ENCODE peak calls at places on chromosomes 6 and 20, in four cellular contexts. C is GM23248, B is HCT116, A is neural progenitor cell. R is an unnamed sample.

GRCh38 chr6:26026833-26027490 is 60.3 kb upstream of the HFE start:
- DNase-seq in C (peak; percentile 90), A (peak; percentile 92), B (peak; percentile 98), R (peak; percentile 97)

GRCh38 chr20:13661070-13661687 is 22.4 kb upstream of the TASP1 start:
- DNase-seq in C (no peak), B (no peak), A (no peak), R (no peak)

GRCh38 chr20:840858-841567 is 7.5 kb downstream of the FAM110A start:
- DNase-seq in C (peak; percentile 46), B (no peak), A (peak; percentile 30), R (peak; percentile 70)

GRCh38 chr6:110331816-110332215 is 26.3 kb downstream of the METTL24 start:
- DNase-seq in A (no peak), B (no peak), C (peak; percentile 63), R (peak; percentile 23)

GRCh38 chr20:31764641-31765305 is 25.7 kb downstream of the TPX2 start:
- DNase-seq in B (no peak), C (peak; percentile 50), A (no peak), R (no peak)

GRCh38 chr6:155524249-155524651 is 68.6 kb upstream of the NOX3 start:
- DNase-seq in A (no peak), B (no peak), C (peak; percentile 89), R (no peak)

GRCh38 chr6:27126815-27127537 is 120.5 kb upstream of the PRSS16 start:
- DNase-seq in A (peak; percentile 92), C (peak; percentile 96), B (peak; percentile 85), R (peak; percentile 93)

GRCh38 chr20:57716202-57716601 is 6.4 kb upstream of the PMEPA1 start:
- DNase-seq in C (peak; percentile 92), A (no peak), B (no peak), R (no peak)

GRCh38 chr20:23298926-23299672 is 51.5 kb upstream of the NXT1 start:
- DNase-seq in C (peak; percentile 39), B (no peak), A (no peak), R (no peak)

GRCh38 chr20:62852196-62852595 is 9.4 kb downstream of the TCFL5 start:
- DNase-seq in A (no peak), C (no peak), B (no peak), R (no peak)

GRCh38 chr6:1987640-1988039 is 257.8 kb downstream of the GMDS start:
- DNase-seq in B (no peak), C (peak; percentile 88), A (no peak), R (no peak)

GRCh38 chr20:16563066-16563806 is 10.0 kb downstream of the KIF16B start:
- DNase-seq in C (no peak), A (peak; percentile 34), B (no peak), R (no peak)

GRCh38 chr20:16556299-16556698 is 16.9 kb downstream of the KIF16B start:
- DNase-seq in B (no peak), C (peak; percentile 66), A (no peak), R (no peak)

GRCh38 chr20:16562259-16562658 is 11.0 kb downstream of the KIF16B start:
- DNase-seq in C (no peak), B (no peak), A (no peak), R (no peak)

GRCh38 chr20:16560216-16560615 is 13.0 kb downstream of the KIF16B start:
- DNase-seq in B (no peak), C (no peak), A (no peak), R (no peak)

GRCh38 chr20:16560661-16561060 is 12.6 kb downstream of the KIF16B start:
- DNase-seq in B (no peak), A (no peak), C (no peak), R (no peak)
- TF ChIP-seq EZH2phosphoT487 in B (no peak), A (no peak), C (no peak), R (no peak)

GRCh38 chr6:157516319-157517026 is 135.5 kb downstream of the ZDHHC14 start:
- DNase-seq in C (no peak), B (no peak), A (no peak), R (no peak)

GRCh38 chr6:157517601-157518359 is 136.8 kb downstream of the ZDHHC14 start:
- DNase-seq in A (no peak), B (no peak), C (no peak), R (no peak)

GRCh38 chr6:157520117-157520406 is 139.1 kb downstream of the ZDHHC14 start:
- DNase-seq in C (no peak), B (no peak), A (no peak), R (no peak)

GRCh38 chr6:157519255-157520116 is 138.5 kb downstream of the ZDHHC14 start:
- DNase-seq in A (no peak), C (no peak), B (no peak), R (no peak)

DNA sequence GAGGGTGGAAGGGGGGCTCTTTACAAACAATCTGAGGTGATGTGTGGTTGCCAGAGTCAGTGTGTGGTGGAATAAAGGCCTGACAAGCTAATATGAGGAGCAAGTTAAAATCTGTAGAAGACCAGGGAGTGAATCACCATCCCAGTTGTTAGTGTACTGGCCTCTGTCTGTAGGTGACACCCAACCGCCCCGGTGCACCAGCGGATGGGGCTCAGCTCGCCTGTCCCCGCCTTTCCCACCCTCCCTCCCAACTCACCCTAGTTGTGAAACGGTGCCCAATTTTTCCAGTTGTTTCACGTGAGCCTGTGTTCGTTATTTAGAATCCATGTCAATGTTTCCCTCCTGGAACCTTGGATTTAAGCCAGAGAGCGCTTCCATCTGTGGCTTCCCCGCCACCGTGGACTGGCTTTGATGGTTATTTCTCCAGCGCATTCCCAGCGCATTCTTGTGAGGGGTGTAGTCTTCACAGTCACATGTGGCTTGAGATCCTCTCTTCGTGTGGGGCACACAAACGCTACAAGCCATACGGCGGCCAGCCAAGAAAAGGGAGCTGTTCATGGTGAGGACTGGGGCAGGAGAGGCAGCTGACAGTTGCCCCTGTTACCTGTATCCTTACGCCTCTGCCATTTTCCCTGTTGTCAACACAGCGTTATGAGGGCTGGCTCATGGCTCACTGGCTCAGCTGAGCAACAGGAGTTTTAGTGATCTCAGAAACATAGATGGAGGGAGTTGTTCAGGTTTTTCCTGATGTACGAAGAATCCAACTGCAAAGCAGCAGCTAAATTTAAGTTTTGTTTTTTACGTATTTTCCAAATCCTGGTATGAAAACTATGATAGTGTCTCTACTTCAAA is 137.6 kb downstream of the ZDHHC14 start:
- DNase-seq in B (peak; percentile 44), A (no peak), C (peak; percentile 70), R (peak; percentile 22)
- TF ChIP-seq EZH2phosphoT487 in B (no peak), A (no peak), C (no peak), R (no peak)

GRCh38 chr6:137853569-137854213 is 13.4 kb upstream of the TNFAIP3 start:
- DNase-seq in B (peak; percentile 73), C (peak; percentile 70), A (no peak), R (no peak)
- TF ChIP-seq EZH2phosphoT487 in B (no peak), C (no peak), A (no peak), R (no peak)

DNA sequence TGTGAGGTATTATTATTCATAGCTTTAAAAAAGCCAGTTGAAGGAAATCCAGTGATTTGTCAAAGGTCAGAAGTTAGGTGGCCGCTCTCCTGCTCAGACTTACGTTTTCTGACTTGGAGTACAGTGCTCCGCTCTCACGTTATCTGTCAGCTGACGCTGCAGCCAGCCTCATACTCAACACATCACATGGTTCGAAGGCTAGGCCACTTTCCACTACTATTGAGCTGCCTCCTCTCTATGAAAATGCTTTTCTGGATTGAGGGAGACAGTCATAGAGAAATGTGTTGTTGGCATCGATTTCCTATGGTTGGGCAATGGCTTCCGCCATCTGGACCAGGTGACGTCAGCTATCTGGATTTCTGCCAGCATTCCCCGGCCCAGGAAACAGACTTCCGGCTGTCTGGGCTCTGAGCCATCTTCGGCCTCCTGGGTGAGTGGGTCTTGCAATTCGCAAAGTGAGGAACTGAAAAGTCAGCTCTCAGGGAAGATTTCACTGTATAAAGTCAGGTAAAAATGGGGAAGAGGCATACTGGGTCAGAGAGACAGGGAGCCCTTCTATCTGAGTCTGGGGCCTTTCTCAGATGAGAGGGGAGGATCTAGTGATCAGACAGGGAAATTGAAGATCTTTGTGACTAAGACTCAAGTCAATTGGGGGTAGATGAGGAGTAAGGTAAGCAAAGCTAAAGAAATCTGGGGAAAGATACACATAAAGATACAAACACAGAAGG is 37.5 kb upstream of the IER3 start:
- DNase-seq in C (peak; percentile 97), A (no peak), B (peak; percentile 94), R (no peak)
- TF ChIP-seq EZH2phosphoT487 in C (no peak), A (no peak), B (no peak), R (no peak)

DNA sequence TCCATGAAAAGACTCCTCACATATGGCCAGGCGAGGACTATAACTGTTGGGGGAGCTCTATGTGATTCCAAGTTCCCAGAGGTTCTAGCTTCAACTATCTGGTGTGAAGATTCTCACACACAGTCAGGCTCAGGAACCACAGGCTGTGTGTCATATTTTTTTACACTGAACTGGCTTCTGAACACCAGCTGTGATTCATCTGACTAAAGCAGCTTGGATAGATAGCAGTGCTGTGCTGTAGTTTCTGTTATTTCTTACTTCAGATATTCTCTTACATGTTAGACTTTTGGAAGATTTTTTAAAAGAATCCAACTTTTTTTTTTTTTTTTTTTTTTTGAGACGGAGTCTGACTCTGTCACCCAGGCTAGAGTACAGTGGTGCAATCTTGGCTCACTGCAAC is 140.7 kb upstream of the MCHR2 start:
- DNase-seq in A (no peak), C (peak; percentile 57), B (no peak), R (no peak)
- TF ChIP-seq EZH2phosphoT487 in A (no peak), C (no peak), B (no peak), R (no peak)

GRCh38 chr6:15026832-15027231 is 219.0 kb upstream of the JARID2 start:
- DNase-seq in B (no peak), C (no peak), A (no peak), R (no peak)

GRCh38 chr6:15020114-15020770 is 225.6 kb upstream of the JARID2 start:
- DNase-seq in C (no peak), A (no peak), B (no peak), R (no peak)

GRCh38 chr6:15025416-15025815 is 220.5 kb upstream of the JARID2 start:
- DNase-seq in B (no peak), C (no peak), A (no peak), R (no peak)

GRCh38 chr6:15021074-15021473 is 224.8 kb upstream of the JARID2 start:
- DNase-seq in B (no peak), A (no peak), C (no peak), R (no peak)

DNA sequence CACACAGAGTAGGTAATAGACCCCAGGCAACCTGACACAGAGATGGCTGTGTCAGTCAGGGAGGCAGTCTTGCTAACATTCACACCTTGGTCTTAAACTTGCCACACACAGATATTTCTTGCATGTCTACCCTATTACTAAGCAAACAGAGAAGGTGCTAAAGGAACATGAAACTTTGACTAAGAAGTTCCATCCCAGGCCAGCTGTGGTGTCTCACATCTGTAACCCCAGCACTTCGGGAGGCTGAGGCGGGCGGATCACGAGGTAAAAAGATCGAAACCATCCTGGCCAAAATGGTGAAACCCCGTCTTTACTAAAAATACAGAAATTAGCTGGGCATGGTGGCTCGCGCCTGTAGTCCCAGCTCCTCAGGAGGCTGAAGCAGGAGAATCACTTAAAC is 222.4 kb upstream of the JARID2 start:
- DNase-seq in C (no peak), A (no peak), B (no peak), R (no peak)
- TF ChIP-seq EZH2phosphoT487 in C (no peak), A (no peak), B (no peak), R (no peak)

GRCh38 chr6:137286926-137287325 is 67.7 kb upstream of the IFNGR1 start:
- DNase-seq in A (no peak), C (peak; percentile 18), B (no peak), R (no peak)

GRCh38 chr6:137290601-137291261 is 71.5 kb upstream of the IFNGR1 start:
- DNase-seq in B (no peak), C (no peak), A (no peak), R (no peak)

GRCh38 chr6:137286368-137286767 is 67.2 kb upstream of the IFNGR1 start:
- DNase-seq in B (no peak), A (no peak), C (no peak), R (no peak)

GRCh38 chr6:137291441-137291840 is 72.3 kb upstream of the IFNGR1 start:
- DNase-seq in A (no peak), B (no peak), C (peak; percentile 14), R (no peak)
- TF ChIP-seq EZH2phosphoT487 in A (no peak), B (no peak), C (no peak), R (no peak)

R was measured in GM23338.